ENCODE peak calls at places on chromosome 1, in ten cellular contexts. V is CD8-positive, alpha-beta memory T cell; S is NCI-H1417; A is foreskin fibroblast; D is smooth muscle cell of the brain vasculature; K is iPS DF 6.9; R is ureter; I is mammary epithelial cell; J is activated T-cell treated with anti-CD3 and anti-CD28 coated beads for 24 hours; P is mucosa of descending colon. H is an unnamed sample.

GRCh38 chr1:64318428-64318827 is 115.0 kb downstream of the UBE2U start:
- DNase-seq in V (no peak), S (no peak), A (peak; percentile 10), D (no peak), K (no peak), R (no peak), I (no peak), J (no peak), P (no peak), H (no peak)

GRCh38 chr1:164726235-164726634 is 167.3 kb downstream of the PBX1 start:
- DNase-seq in V (no peak), S (no peak), A (peak; percentile 97), D (no peak), K (no peak), R (no peak), I (peak; percentile 11), J (no peak), P (no peak), H (no peak)

GRCh38 chr1:159211331-159212136 is 6.9 kb downstream of the ACKR1 start:
- DNase-seq in V (no peak), S (no peak), A (peak; percentile 36), D (no peak), K (no peak), R (no peak), I (no peak), J (peak; percentile 40), P (peak; percentile 42), H (no peak)

GRCh38 chr1:152873495-152873894 is 4.6 kb upstream of the SMCP start:
- DNase-seq in V (no peak), S (no peak), A (peak; percentile 8), D (no peak), K (no peak), R (no peak), I (no peak), J (no peak), P (no peak), H (no peak)

GRCh38 chr1:168235548-168235885 is 9.7 kb downstream of the SFT2D2 start:
- DNase-seq in V (no peak), S (no peak), A (no peak), D (no peak), K (no peak), R (no peak), I (no peak), J (no peak), P (no peak), H (no peak)

GRCh38 chr1:230509281-230509977 is 83.3 kb upstream of the PGBD5 start:
- DNase-seq in V (no peak), S (no peak), A (peak; percentile 9), D (peak; percentile 18), K (no peak), R (no peak), I (peak; percentile 85), J (no peak), P (no peak), H (no peak)

GRCh38 chr1:26156285-26157038 is 2.4 kb upstream of the FAM110D start:
- DNase-seq in V (no peak), S (peak; percentile 25), A (no peak), D (no peak), K (no peak), R (no peak), I (no peak), J (no peak), P (no peak), H (peak; percentile 67)

GRCh38 chr1:232611834-232612233 is 18.1 kb downstream of the SIPA1L2 start:
- DNase-seq in V (no peak), S (no peak), A (no peak), D (no peak), K (no peak), R (no peak), I (no peak), J (no peak), P (no peak), H (no peak)

GRCh38 chr1:84688461-84689061 is 1.7 kb downstream of the SSX2IP start:
- DNase-seq in V (no peak), S (peak; percentile 24), A (peak; percentile 62), D (no peak), K (no peak), R (no peak), I (no peak), J (no peak), P (no peak), H (no peak)

GRCh38 chr1:152107289-152107983 is 7.8 kb downstream of the TCHH start:
- DNase-seq in V (no peak), S (no peak), A (no peak), D (no peak), K (no peak), R (no peak), I (no peak), J (no peak), P (no peak), H (no peak)

GRCh38 chr1:168317309-168317708 is 36.6 kb downstream of the TBX19 start:
- DNase-seq in V (no peak), S (no peak), A (no peak), D (no peak), K (no peak), R (no peak), I (no peak), J (no peak), P (no peak), H (no peak)

GRCh38 chr1:185338719-185339622 is 21.9 kb upstream of the IVNS1ABP start:
- DNase-seq in V (peak; percentile 54), S (no peak), A (no peak), D (no peak), K (no peak), R (no peak), I (peak; percentile 26), J (peak; percentile 2), P (peak; percentile 56), H (no peak)

GRCh38 chr1:234409328-234409727 is 36.1 kb downstream of the COA6 start:
- DNase-seq in V (no peak), S (no peak), A (peak; percentile 22), D (no peak), K (no peak), R (no peak), I (no peak), J (no peak), P (no peak), H (no peak)

GRCh38 chr1:8602471-8603219 is 214.8 kb downstream of the RERE start:
- DNase-seq in V (no peak), S (peak; percentile 55), A (no peak), D (no peak), K (no peak), R (no peak), I (no peak), J (no peak), P (no peak), H (no peak)

GRCh38 chr1:217333939-217334338 is 297.0 kb downstream of the GPATCH2 start:
- DNase-seq in V (no peak), S (no peak), A (peak; percentile 58), D (no peak), K (peak; percentile 64), R (no peak), I (peak; percentile 12), J (no peak), P (peak; percentile 11), H (no peak)

H was measured in coronary artery.